ENCODE peak calls at places on chromosome 12, in six cellular contexts. L, Y, H, D, G and V are unnamed samples.

GRCh38 chr12:115004469-115005146 is 320.6 kb upstream of the TBX3 start:
- DNase-seq in L (no peak), Y (no peak), H (no peak), D (peak), G (no peak), V (no peak)

GRCh38 chr12:78146365-78146772 is 315.7 kb downstream of the NAV3 start:
- DNase-seq in L (peak), Y (no peak), H (no peak), D (peak), G (no peak), V (no peak)

GRCh38 chr12:9124346-9125031 is 8.8 kb upstream of the A2M start:
- DNase-seq in L (no peak), Y (no peak), H (no peak), D (no peak), G (no peak), V (no peak)

GRCh38 chr12:46710125-46710743 is 115.6 kb downstream of the SLC38A4 start:
- DNase-seq in L (no peak), Y (no peak), H (no peak), D (no peak), G (no peak), V (no peak)

GRCh38 chr12:108633534-108634224 is at the start of gene SELPLG:
- DNase-seq in L (no peak), Y (no peak), H (no peak), D (no peak), G (peak), V (peak)

GRCh38 chr12:98736352-98737326 is 91.5 kb downstream of the APAF1 start:
- DNase-seq in L (no peak), Y (no peak), H (no peak), D (no peak), G (peak), V (no peak)

GRCh38 chr12:85310025-85310424 is 30.0 kb downstream of the ALX1 start:
- DNase-seq in L (no peak), Y (no peak), H (no peak), D (no peak), G (no peak), V (no peak)

GRCh38 chr12:12474931-12475485 is 87.7 kb downstream of the DUSP16 start:
- DNase-seq in L (no peak), Y (no peak), H (no peak), D (peak), G (no peak), V (no peak)

GRCh38 chr12:15230137-15230536 is 8.9 kb upstream of the RERG start:
- DNase-seq in L (no peak), Y (no peak), H (no peak), D (no peak), G (no peak), V (no peak)

GRCh38 chr12:116916122-116916521 is 5.4 kb downstream of the FBXW8 start:
- DNase-seq in L (peak), Y (no peak), H (no peak), D (peak), G (no peak), V (no peak)

GRCh38 chr12:29783773-29784666 is at the start of gene TMTC1:
- DNase-seq in L (peak), Y (no peak), H (peak), D (peak), G (peak), V (peak)

GRCh38 chr12:131930510-131930909 is 1.4 kb downstream of the PUS1 start:
- DNase-seq in L (no peak), Y (no peak), H (no peak), D (no peak), G (no peak), V (no peak)

GRCh38 chr12:51098611-51099010 is 15.2 kb upstream of the CSRNP2 start:
- DNase-seq in L (no peak), Y (no peak), H (no peak), D (no peak), G (no peak), V (no peak)

GRCh38 chr12:132118876-132119275 is 25.2 kb downstream of the DDX51 start:
- DNase-seq in L (no peak), Y (no peak), H (no peak), D (no peak), G (no peak), V (no peak)

GRCh38 chr12:64099430-64099829 is 122.7 kb downstream of the KICS2 start:
- DNase-seq in L (peak), Y (peak), H (peak), D (peak), G (no peak), V (peak)

GRCh38 chr12:124620606-124621295 is 53.3 kb upstream of the NCOR2 start:
- DNase-seq in L (peak), Y (peak), H (peak), D (peak), G (no peak), V (no peak)

GRCh38 chr12:39341179-39341578 is 101.7 kb downstream of the KIF21A start:
- DNase-seq in L (peak), Y (no peak), H (no peak), D (no peak), G (no peak), V (no peak)

GRCh38 chr12:12081836-12082497 is 11.2 kb downstream of the BCL2L14 start:
- DNase-seq in L (peak), Y (no peak), H (no peak), D (peak), G (peak), V (no peak)

GRCh38 chr12:109463776-109464175 is 13.3 kb downstream of the KCTD10 start:
- DNase-seq in L (no peak), Y (no peak), H (no peak), D (peak), G (no peak), V (no peak)

GRCh38 chr12:34394211-34395055 is 372.1 kb downstream of the ALG10 start:
- DNase-seq in L (no peak), Y (no peak), H (peak), D (no peak), G (no peak), V (peak)

GRCh38 chr12:108967869-108968540 is 52.9 kb downstream of the SVOP start:
- DNase-seq in L (peak), Y (no peak), H (no peak), D (no peak), G (no peak), V (no peak)

GRCh38 chr12:68863109-68863770 is 55.3 kb downstream of the MDM2 start:
- DNase-seq in L (no peak), Y (no peak), H (no peak), D (no peak), G (no peak), V (no peak)

GRCh38 chr12:69844836-69845235 is 19.8 kb downstream of the MYRFL start:
- DNase-seq in L (no peak), Y (no peak), H (no peak), D (no peak), G (no peak), V (no peak)

GRCh38 chr12:108722463-108722862 is 8.9 kb downstream of the CORO1C start:
- DNase-seq in L (no peak), Y (no peak), H (no peak), D (no peak), G (no peak), V (no peak)

GRCh38 chr12:82910246-82910893 is 223.7 kb downstream of the TMTC2 start:
- DNase-seq in L (no peak), Y (no peak), H (no peak), D (no peak), G (no peak), V (no peak)

GRCh38 chr12:77294016-77294415 is 228.6 kb upstream of the E2F7 start:
- DNase-seq in L (peak), Y (no peak), H (no peak), D (no peak), G (no peak), V (no peak)

GRCh38 chr12:87671757-87672156 is 357.4 kb downstream of the C12orf50 start:
- DNase-seq in L (no peak), Y (no peak), H (no peak), D (no peak), G (no peak), V (no peak)

GRCh38 chr12:129052373-129052772 is 199.1 kb downstream of the GLT1D1 start:
- DNase-seq in L (no peak), Y (no peak), H (no peak), D (no peak), G (no peak), V (no peak)

GRCh38 chr12:106681210-106681609 is 93.3 kb upstream of the RIC8B start:
- DNase-seq in L (no peak), Y (no peak), H (no peak), D (no peak), G (no peak), V (no peak)

GRCh38 chr12:59431266-59431665 is 164.6 kb upstream of the SLC16A7 start:
- DNase-seq in L (no peak), Y (no peak), H (no peak), D (peak), G (no peak), V (no peak)
- TF ChIP-seq CTCF in L (no peak), Y (peak), H (peak), D (no peak), G (peak), V (peak)

GRCh38 chr12:52385226-52385702 is at the start of gene KRT84:
- DNase-seq in L (no peak), Y (no peak), H (no peak), D (no peak), G (no peak), V (no peak)
- TF ChIP-seq CTCF in L (no peak), Y (no peak), H (no peak), D (no peak), G (no peak), V (no peak)

GRCh38 chr12:75766263-75767160 is 255.1 kb upstream of the KRR1 start:
- DNase-seq in L (peak), Y (no peak), H (peak), D (peak), G (no peak), V (no peak)

GRCh38 chr12:75774309-75775052 is 257.1 kb downstream of the PHLDA1 start:
- DNase-seq in L (no peak), Y (no peak), H (no peak), D (peak), G (no peak), V (no peak)

GRCh38 chr12:75765170-75766059 is 254.0 kb upstream of the KRR1 start:
- DNase-seq in L (no peak), Y (no peak), H (no peak), D (no peak), G (no peak), V (no peak)

GRCh38 chr12:75767957-75768356 is 256.5 kb upstream of the KRR1 start:
- DNase-seq in L (no peak), Y (no peak), H (no peak), D (no peak), G (no peak), V (no peak)

DNA sequence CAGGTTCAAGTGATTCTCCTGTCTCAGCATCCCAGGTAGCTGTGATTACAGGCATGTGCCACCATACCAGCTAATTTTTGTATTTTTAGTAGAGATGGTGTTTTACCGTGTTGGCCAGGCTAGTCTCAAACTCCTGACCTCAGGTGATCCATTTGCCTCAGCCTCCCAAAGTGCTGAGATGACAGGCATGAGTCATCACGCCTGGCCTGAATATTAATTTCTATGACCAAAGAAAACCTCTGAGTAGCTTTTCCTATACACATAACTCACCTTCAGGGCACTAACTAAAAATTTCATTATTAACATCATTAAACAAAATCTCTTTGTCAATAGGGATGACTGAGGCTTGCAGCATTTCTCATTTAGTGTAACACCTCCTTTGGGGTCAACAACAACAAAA is 259.6 kb upstream of the KRR1 start:
- DNase-seq in L (no peak), Y (no peak), H (no peak), D (no peak), G (no peak), V (no peak)
- TF ChIP-seq CTCF in L (no peak), Y (no peak), H (no peak), D (no peak), G (no peak), V (no peak)

DNA sequence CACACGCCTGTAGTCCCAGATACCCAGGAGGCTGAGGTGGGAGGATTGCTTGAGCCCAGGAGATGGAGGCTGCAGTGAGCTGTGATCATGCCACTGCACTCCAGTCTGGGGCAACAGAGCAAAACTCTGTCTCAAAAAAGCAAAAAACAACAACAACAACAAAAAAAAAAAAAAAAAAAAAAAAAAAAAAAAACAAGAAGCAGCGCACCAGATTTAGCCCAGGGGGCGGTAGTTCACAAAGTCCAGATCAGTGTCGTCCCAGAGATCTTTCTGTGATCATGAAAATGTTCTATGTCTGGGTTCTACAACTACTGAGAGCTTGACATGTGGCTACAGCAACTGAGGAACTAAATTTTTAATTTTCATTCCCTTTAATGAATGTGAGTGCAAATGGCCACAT is 27.4 kb downstream of the OAS2 start:
- DNase-seq in L (no peak), Y (no peak), H (no peak), D (peak), G (no peak), V (no peak)
- TF ChIP-seq CTCF in L (peak), Y (peak), H (peak), D (peak), G (no peak), V (no peak)

DNA sequence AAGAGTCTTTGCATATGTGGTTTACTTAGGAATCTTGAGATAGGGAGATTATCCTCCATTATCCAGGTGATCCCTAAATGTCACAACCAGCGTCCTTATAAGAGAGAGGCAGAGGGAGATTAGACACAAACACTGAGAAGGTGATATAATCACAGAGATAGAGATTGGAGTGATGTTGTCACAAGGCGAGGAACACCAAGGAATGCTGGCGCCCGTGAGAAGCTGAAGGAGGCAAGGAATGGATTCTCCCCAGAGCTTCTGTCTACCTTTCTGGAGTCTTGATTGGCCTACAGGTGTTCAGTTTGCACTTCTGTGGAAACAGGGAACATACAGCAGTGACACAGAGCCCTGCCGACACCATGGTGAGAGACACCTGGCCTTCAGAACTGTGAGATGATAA is 101.6 kb downstream of the ANO4 start:
- DNase-seq in L (no peak), Y (no peak), H (no peak), D (no peak), G (no peak), V (no peak)
- TF ChIP-seq CTCF in L (no peak), Y (no peak), H (no peak), D (no peak), G (no peak), V (no peak)

GRCh38 chr12:45281994-45282393 is 66.1 kb downstream of the ANO6 start:
- DNase-seq in L (no peak), Y (no peak), H (no peak), D (peak), G (no peak), V (no peak)

GRCh38 chr12:45282411-45282810 is 66.5 kb downstream of the ANO6 start:
- DNase-seq in L (no peak), Y (no peak), H (no peak), D (no peak), G (no peak), V (no peak)

GRCh38 chr12:45285717-45286116 is 69.8 kb downstream of the ANO6 start:
- DNase-seq in L (no peak), Y (no peak), H (no peak), D (no peak), G (no peak), V (no peak)

GRCh38 chr12:45286621-45287020 is 70.7 kb downstream of the ANO6 start:
- DNase-seq in L (no peak), Y (no peak), H (no peak), D (no peak), G (no peak), V (no peak)

GRCh38 chr12:45284096-45284901 is 68.4 kb downstream of the ANO6 start:
- DNase-seq in L (no peak), Y (peak), H (no peak), D (peak), G (no peak), V (no peak)
- TF ChIP-seq CTCF in L (no peak), Y (peak), H (no peak), D (peak), G (no peak), V (no peak)

GRCh38 chr12:96720363-96720705 is 186.7 kb upstream of the NEDD1 start:
- DNase-seq in L (peak), Y (no peak), H (no peak), D (peak), G (peak), V (no peak)
- TF ChIP-seq CTCF in L (no peak), Y (peak), H (no peak), D (no peak), G (no peak), V (no peak)

DNA sequence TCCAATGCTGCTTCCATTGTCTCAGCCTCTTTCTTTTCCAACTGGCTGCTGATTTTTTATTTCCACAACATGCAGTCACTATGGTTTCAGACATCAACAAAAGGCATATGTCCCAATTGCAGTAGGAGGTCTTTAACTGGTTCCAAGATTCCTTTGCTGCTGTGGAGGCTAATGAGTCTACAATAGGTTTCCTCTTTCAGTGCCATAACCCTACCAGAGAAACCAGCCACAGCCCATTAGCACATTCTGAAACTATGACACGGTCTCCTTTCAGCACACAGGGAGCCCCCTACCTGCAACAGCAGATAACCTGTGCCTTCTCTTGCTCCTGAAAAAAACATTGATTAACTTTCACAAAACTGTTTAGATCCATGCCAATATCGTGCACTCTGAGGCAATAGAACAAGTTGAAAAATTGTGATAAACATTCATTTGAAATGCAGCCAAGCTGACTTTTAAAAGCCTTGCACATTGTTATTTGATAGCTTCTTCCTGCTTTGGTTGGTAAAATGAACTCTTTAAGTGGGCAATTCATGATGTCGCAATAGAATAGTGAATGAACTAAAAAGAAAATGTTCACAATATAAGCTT is 32.4 kb downstream of the PLEKHG7 start:
- DNase-seq in L (peak), Y (peak), H (no peak), D (peak), G (peak), V (no peak)
- TF ChIP-seq CTCF in L (no peak), Y (peak), H (no peak), D (no peak), G (no peak), V (peak)

GRCh38 chr12:92094751-92095161 is 50.9 kb downstream of the BTG1 start:
- DNase-seq in L (no peak), Y (no peak), H (no peak), D (no peak), G (no peak), V (no peak)
- TF ChIP-seq CTCF in L (no peak), Y (peak), H (no peak), D (no peak), G (no peak), V (no peak)